ENCODE peak calls at places on chromosomes 7 and 10, in nine cellular contexts. Z is GM06990, O is endothelial cell, H is GM23338, G is esophagus squamous epithelium, M is HFF-Myc, D is pancreas, I is tibial nerve, X is AG04449. V is an unnamed sample.

GRCh38 chr7:31955641-31956040 is 114.6 kb downstream of the PDE1C start:
- DNase-seq in D (no peak), G (no peak), I (no peak), Z (no peak), M (no peak), X (no peak), O (no peak), H (no peak), V (no peak)

GRCh38 chr10:89879121-89879520 is 177.7 kb downstream of the KIF20B start:
- DNase-seq in O (no peak), I (no peak), G (no peak), D (no peak), H (no peak), X (no peak), Z (no peak), M (no peak), V (no peak)

GRCh38 chr10:118017071-118017740 is 29.5 kb downstream of the RAB11FIP2 start:
- DNase-seq in I (no peak), D (no peak), X (no peak), M (no peak), G (no peak), O (no peak), Z (no peak), H (no peak), V (no peak)

GRCh38 chr10:84348860-84349259 is 20.5 kb downstream of the CCSER2 start:
- DNase-seq in I (no peak), H (no peak), D (no peak), M (no peak), O (no peak), G (no peak), Z (no peak), X (no peak), V (peak; percentile 32)

GRCh38 chr10:60978287-60979115 is 34.5 kb upstream of the RHOBTB1 start:
- DNase-seq in Z (no peak), D (no peak), H (no peak), G (no peak), M (no peak), O (no peak), I (no peak), X (no peak), V (peak; percentile 70)

GRCh38 chr10:90407116-90407515 is 450.7 kb downstream of the HTR7 start:
- DNase-seq in Z (no peak), H (peak; percentile 4), O (no peak), X (no peak), M (no peak), G (no peak), D (no peak), I (no peak), V (peak; percentile 56)

GRCh38 chr7:134878731-134879295 is 99.4 kb downstream of the CALD1 start:
- DNase-seq in M (no peak), G (no peak), H (no peak), O (no peak), I (no peak), D (no peak), X (no peak), Z (no peak), V (no peak)

GRCh38 chr10:127592586-127592985 is 43.5 kb downstream of the NPS start:
- DNase-seq in H (no peak), I (no peak), M (no peak), O (no peak), X (no peak), Z (no peak), D (no peak), G (no peak), V (no peak)

GRCh38 chr7:388461-388960 is 98.5 kb downstream of the FOXL3 start:
- DNase-seq in I (no peak), M (no peak), D (peak; percentile 31), O (no peak), H (no peak), Z (no peak), G (no peak), X (no peak), V (no peak)

GRCh38 chr10:8444630-8445029 is 390.1 kb downstream of the GATA3 start:
- DNase-seq in Z (peak; percentile 15), H (peak; percentile 54), D (no peak), M (no peak), I (no peak), O (peak; percentile 19), X (no peak), G (no peak), V (no peak)

GRCh38 chr7:151706568-151707469 is 170.1 kb downstream of the PRKAG2 start:
- DNase-seq in G (no peak), D (no peak), H (no peak), X (no peak), I (no peak), M (no peak), O (no peak), Z (no peak), V (no peak)

GRCh38 chr7:79461660-79462059 is 8.2 kb upstream of the MAGI2 start:
- DNase-seq in H (no peak), X (peak; percentile 41), D (no peak), I (no peak), O (no peak), G (no peak), M (no peak), Z (no peak), V (peak; percentile 79)

GRCh38 chr10:123746927-123747326 is 80.8 kb downstream of the GPR26 start:
- DNase-seq in D (no peak), G (no peak), X (no peak), Z (no peak), O (no peak), M (no peak), I (no peak), H (peak; percentile 43), V (no peak)

GRCh38 chr10:123747426-123747825 is 81.3 kb downstream of the GPR26 start:
- DNase-seq in M (no peak), Z (no peak), I (no peak), D (no peak), H (no peak), O (no peak), X (no peak), G (no peak), V (no peak)

GRCh38 chr10:123744226-123744536 is 78.0 kb downstream of the GPR26 start:
- DNase-seq in H (no peak), O (no peak), Z (no peak), G (no peak), X (no peak), I (no peak), D (no peak), M (no peak), V (no peak)

GRCh38 chr10:123746520-123746919 is 80.4 kb downstream of the GPR26 start:
- DNase-seq in X (no peak), O (no peak), G (no peak), H (no peak), D (no peak), M (no peak), Z (no peak), I (no peak), V (no peak)

DNA sequence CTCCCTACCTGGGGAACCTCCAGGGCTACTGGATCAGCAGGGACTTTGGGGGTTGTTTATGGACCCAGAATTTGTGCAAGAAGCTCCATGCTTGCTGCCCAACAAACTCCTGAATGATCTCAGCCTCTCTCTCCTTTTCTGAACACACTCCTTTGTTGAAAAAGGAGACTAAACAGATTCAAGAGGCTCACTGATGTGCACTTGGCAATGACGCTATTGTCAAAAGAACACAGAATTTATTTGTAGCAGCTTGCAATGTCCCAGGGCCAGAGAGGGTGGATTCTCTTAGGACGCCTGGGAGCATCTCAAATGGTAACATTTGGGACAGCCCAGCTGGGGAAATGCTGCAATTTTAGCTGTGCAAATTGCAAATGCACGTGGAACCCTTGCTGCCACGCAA is 79.9 kb downstream of the GPR26 start:
- DNase-seq in I (no peak), M (no peak), D (no peak), Z (no peak), X (no peak), O (no peak), G (no peak), H (no peak), V (no peak)
- TF ChIP-seq CTCF in I (no peak), M (no peak), D (no peak), Z (no peak), X (no peak), O (no peak), G (no peak), H (no peak), V (no peak)

GRCh38 chr7:108459922-108460551 is 3.8 kb upstream of the NRCAM start:
- DNase-seq in Z (no peak), G (no peak), M (no peak), H (peak; percentile 70), X (no peak), D (no peak), I (no peak), O (peak; percentile 26), V (no peak)
- TF ChIP-seq CTCF in Z (peak; percentile 65), G (peak; percentile 51), M (peak; percentile 38), H (peak; percentile 75), X (peak; percentile 53), D (no peak), I (no peak), O (peak; percentile 53), V (peak; percentile 49)

GRCh38 chr7:123966936-123967335 is 41.9 kb downstream of the SPAM1 start:
- DNase-seq in G (no peak), O (no peak), Z (no peak), I (no peak), X (no peak), H (peak; percentile 50), D (no peak), M (no peak), V (no peak)
- TF ChIP-seq CTCF in G (no peak), O (no peak), Z (peak; percentile 60), I (no peak), X (no peak), H (peak; percentile 56), D (no peak), M (no peak), V (no peak)

GRCh38 chr7:51251292-51251691 is 65.3 kb downstream of the COBL start:
- DNase-seq in X (no peak), G (no peak), Z (no peak), I (no peak), D (no peak), O (no peak), H (no peak), M (no peak), V (no peak)

GRCh38 chr7:51255536-51256243 is 60.9 kb downstream of the COBL start:
- DNase-seq in D (no peak), I (no peak), H (no peak), Z (no peak), M (no peak), X (no peak), G (no peak), O (no peak), V (no peak)

GRCh38 chr7:51250517-51250916 is 66.1 kb downstream of the COBL start:
- DNase-seq in O (no peak), G (no peak), I (no peak), D (no peak), Z (no peak), M (no peak), X (no peak), H (no peak), V (no peak)

GRCh38 chr7:51255050-51255449 is 61.6 kb downstream of the COBL start:
- DNase-seq in X (no peak), O (no peak), H (no peak), I (no peak), Z (no peak), M (no peak), D (no peak), G (no peak), V (no peak)

DNA sequence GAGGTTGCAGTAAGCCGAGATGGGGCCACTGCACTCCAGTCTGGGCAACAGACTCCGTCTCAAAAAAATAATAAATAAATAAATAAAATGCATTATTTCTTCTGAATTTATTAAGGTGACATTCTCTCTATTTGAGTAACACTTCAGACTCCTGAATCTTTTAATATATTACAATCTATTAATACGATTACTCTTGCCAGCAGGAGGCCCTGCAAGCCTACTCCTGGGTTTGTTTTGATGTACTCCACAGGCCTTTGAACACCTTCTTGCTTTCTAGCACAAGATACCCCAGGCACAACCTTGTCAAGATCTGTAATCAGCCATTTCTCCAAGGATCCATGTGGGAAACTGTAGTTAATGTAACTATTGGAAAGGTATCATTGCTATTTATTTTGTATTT is 63.5 kb downstream of the COBL start:
- DNase-seq in Z (no peak), G (no peak), X (no peak), O (no peak), D (no peak), H (no peak), I (no peak), M (no peak), V (no peak)
- TF ChIP-seq CTCF in Z (no peak), G (peak; percentile 27), X (no peak), O (no peak), D (no peak), H (peak; percentile 30), I (no peak), M (no peak), V (no peak)